ENCODE peak calls at places on chromosomes 3 and 15, in ten cellular contexts. One of them, this sample, is unnamed.

GRCh38 chr3:156388469-156389150 is 166.3 kb downstream of the SSR3 start:
- DNase-seq in stimulated activated CD4-positive, alpha-beta T cell treated with anti-CD3 and anti-CD28 coated beads, Interleukin-2, amount 100 ng/mL, for 4 hours: no peak
- DNase-seq in H9: no peak
- DNase-seq in colonic mucosa: no peak
- DNase-seq in neuronal stem cell: no peak
- DNase-seq in caudate nucleus: no peak
- DNase-seq in lower leg skin: no peak
- DNase-seq in ascending aorta: no peak
- DNase-seq in H54: no peak
- DNase-seq in heart left ventricle: peak
- DNase-seq in this sample: no peak

GRCh38 chr3:118760611-118761606 is 273.7 kb downstream of the IGSF11 start:
- DNase-seq in colonic mucosa: no peak
- DNase-seq in caudate nucleus: no peak
- DNase-seq in ascending aorta: no peak
- DNase-seq in H54: no peak
- DNase-seq in H9: peak
- DNase-seq in lower leg skin: no peak
- DNase-seq in heart left ventricle: no peak
- DNase-seq in neuronal stem cell: no peak
- DNase-seq in stimulated activated CD4-positive, alpha-beta T cell treated with anti-CD3 and anti-CD28 coated beads, Interleukin-2, amount 100 ng/mL, for 4 hours: no peak
- DNase-seq in this sample: no peak

GRCh38 chr3:131535131-131535530 is 32.4 kb upstream of the MRPL3 start:
- DNase-seq in lower leg skin: no peak
- DNase-seq in ascending aorta: no peak
- DNase-seq in H9: no peak
- DNase-seq in H54: no peak
- DNase-seq in colonic mucosa: no peak
- DNase-seq in heart left ventricle: no peak
- DNase-seq in stimulated activated CD4-positive, alpha-beta T cell treated with anti-CD3 and anti-CD28 coated beads, Interleukin-2, amount 100 ng/mL, for 4 hours: no peak
- DNase-seq in caudate nucleus: no peak
- DNase-seq in neuronal stem cell: no peak
- DNase-seq in this sample: no peak

GRCh38 chr3:123385981-123386380 is 62.9 kb downstream of the ADCY5 start:
- DNase-seq in H54: peak
- DNase-seq in caudate nucleus: no peak
- DNase-seq in heart left ventricle: peak
- DNase-seq in ascending aorta: no peak
- DNase-seq in colonic mucosa: no peak
- DNase-seq in neuronal stem cell: no peak
- DNase-seq in lower leg skin: no peak
- DNase-seq in H9: no peak
- DNase-seq in stimulated activated CD4-positive, alpha-beta T cell treated with anti-CD3 and anti-CD28 coated beads, Interleukin-2, amount 100 ng/mL, for 4 hours: no peak
- DNase-seq in this sample: no peak

GRCh38 chr3:100556656-100557310 is 52.6 kb upstream of the ADGRG7 start:
- DNase-seq in stimulated activated CD4-positive, alpha-beta T cell treated with anti-CD3 and anti-CD28 coated beads, Interleukin-2, amount 100 ng/mL, for 4 hours: no peak
- DNase-seq in ascending aorta: no peak
- DNase-seq in caudate nucleus: no peak
- DNase-seq in lower leg skin: no peak
- DNase-seq in neuronal stem cell: no peak
- DNase-seq in colonic mucosa: no peak
- DNase-seq in H54: peak
- DNase-seq in H9: no peak
- DNase-seq in heart left ventricle: no peak
- DNase-seq in this sample: no peak

GRCh38 chr15:91338763-91339162 is 238.7 kb downstream of the SV2B start:
- DNase-seq in H54: no peak
- DNase-seq in lower leg skin: no peak
- DNase-seq in ascending aorta: no peak
- DNase-seq in heart left ventricle: no peak
- DNase-seq in H9: peak
- DNase-seq in stimulated activated CD4-positive, alpha-beta T cell treated with anti-CD3 and anti-CD28 coated beads, Interleukin-2, amount 100 ng/mL, for 4 hours: no peak
- DNase-seq in neuronal stem cell: peak
- DNase-seq in colonic mucosa: no peak
- DNase-seq in caudate nucleus: no peak
- DNase-seq in this sample: no peak

GRCh38 chr3:162224736-162225135 is 728.1 kb downstream of the OTOL1 start:
- DNase-seq in stimulated activated CD4-positive, alpha-beta T cell treated with anti-CD3 and anti-CD28 coated beads, Interleukin-2, amount 100 ng/mL, for 4 hours: no peak
- DNase-seq in ascending aorta: no peak
- DNase-seq in lower leg skin: no peak
- DNase-seq in caudate nucleus: no peak
- DNase-seq in H54: peak
- DNase-seq in neuronal stem cell: no peak
- DNase-seq in H9: no peak
- DNase-seq in colonic mucosa: no peak
- DNase-seq in heart left ventricle: no peak
- DNase-seq in this sample: no peak

GRCh38 chr3:77814845-77815244 is 774.9 kb downstream of the ROBO2 start:
- DNase-seq in colonic mucosa: no peak
- DNase-seq in H9: no peak
- DNase-seq in H54: no peak
- DNase-seq in caudate nucleus: no peak
- DNase-seq in lower leg skin: no peak
- DNase-seq in stimulated activated CD4-positive, alpha-beta T cell treated with anti-CD3 and anti-CD28 coated beads, Interleukin-2, amount 100 ng/mL, for 4 hours: no peak
- DNase-seq in heart left ventricle: no peak
- DNase-seq in ascending aorta: no peak
- DNase-seq in neuronal stem cell: no peak
- DNase-seq in this sample: no peak

GRCh38 chr3:182637350-182638197 is 155.7 kb upstream of the ATP11B start:
- DNase-seq in H9: no peak
- DNase-seq in ascending aorta: no peak
- DNase-seq in colonic mucosa: peak
- DNase-seq in neuronal stem cell: no peak
- DNase-seq in H54: no peak
- DNase-seq in heart left ventricle: no peak
- DNase-seq in stimulated activated CD4-positive, alpha-beta T cell treated with anti-CD3 and anti-CD28 coated beads, Interleukin-2, amount 100 ng/mL, for 4 hours: no peak
- DNase-seq in caudate nucleus: no peak
- DNase-seq in lower leg skin: no peak
- DNase-seq in this sample: no peak

GRCh38 chr3:131444180-131444579 is 58.6 kb downstream of the MRPL3 start:
- DNase-seq in neuronal stem cell: no peak
- DNase-seq in stimulated activated CD4-positive, alpha-beta T cell treated with anti-CD3 and anti-CD28 coated beads, Interleukin-2, amount 100 ng/mL, for 4 hours: no peak
- DNase-seq in H54: no peak
- DNase-seq in heart left ventricle: no peak
- DNase-seq in colonic mucosa: no peak
- DNase-seq in caudate nucleus: no peak
- DNase-seq in lower leg skin: no peak
- DNase-seq in H9: no peak
- DNase-seq in ascending aorta: no peak
- DNase-seq in this sample: no peak

GRCh38 chr15:80591471-80591870 is 103.6 kb upstream of the ABHD17C start:
- DNase-seq in lower leg skin: peak
- DNase-seq in neuronal stem cell: no peak
- DNase-seq in caudate nucleus: no peak
- DNase-seq in H54: no peak
- DNase-seq in stimulated activated CD4-positive, alpha-beta T cell treated with anti-CD3 and anti-CD28 coated beads, Interleukin-2, amount 100 ng/mL, for 4 hours: no peak
- DNase-seq in heart left ventricle: no peak
- DNase-seq in colonic mucosa: no peak
- DNase-seq in H9: no peak
- DNase-seq in ascending aorta: no peak
- DNase-seq in this sample: no peak

GRCh38 chr15:58269455-58270414 is 131.6 kb downstream of the AQP9 start:
- DNase-seq in neuronal stem cell: peak
- DNase-seq in caudate nucleus: no peak
- DNase-seq in H9: peak
- DNase-seq in stimulated activated CD4-positive, alpha-beta T cell treated with anti-CD3 and anti-CD28 coated beads, Interleukin-2, amount 100 ng/mL, for 4 hours: peak
- DNase-seq in colonic mucosa: peak
- DNase-seq in ascending aorta: no peak
- DNase-seq in heart left ventricle: no peak
- DNase-seq in H54: peak
- DNase-seq in lower leg skin: no peak
- DNase-seq in this sample: peak

GRCh38 chr15:76433798-76434400 is 97.3 kb downstream of the ISL2 start:
- DNase-seq in neuronal stem cell: no peak
- DNase-seq in colonic mucosa: no peak
- DNase-seq in stimulated activated CD4-positive, alpha-beta T cell treated with anti-CD3 and anti-CD28 coated beads, Interleukin-2, amount 100 ng/mL, for 4 hours: no peak
- DNase-seq in caudate nucleus: no peak
- DNase-seq in H54: no peak
- DNase-seq in ascending aorta: no peak
- DNase-seq in heart left ventricle: no peak
- DNase-seq in H9: no peak
- DNase-seq in lower leg skin: no peak
- DNase-seq in this sample: no peak

GRCh38 chr3:147589016-147589415 is 179.9 kb downstream of the ZIC1 start:
- DNase-seq in H9: no peak
- DNase-seq in stimulated activated CD4-positive, alpha-beta T cell treated with anti-CD3 and anti-CD28 coated beads, Interleukin-2, amount 100 ng/mL, for 4 hours: no peak
- DNase-seq in neuronal stem cell: no peak
- DNase-seq in H54: no peak
- DNase-seq in caudate nucleus: no peak
- DNase-seq in ascending aorta: no peak
- DNase-seq in heart left ventricle: no peak
- DNase-seq in lower leg skin: no peak
- DNase-seq in colonic mucosa: no peak
- DNase-seq in this sample: no peak

GRCh38 chr3:100875239-100875638 is 118.0 kb downstream of the ABI3BP start:
- DNase-seq in caudate nucleus: no peak
- DNase-seq in colonic mucosa: peak
- DNase-seq in lower leg skin: no peak
- DNase-seq in H54: no peak
- DNase-seq in neuronal stem cell: no peak
- DNase-seq in ascending aorta: no peak
- DNase-seq in heart left ventricle: peak
- DNase-seq in H9: no peak
- DNase-seq in stimulated activated CD4-positive, alpha-beta T cell treated with anti-CD3 and anti-CD28 coated beads, Interleukin-2, amount 100 ng/mL, for 4 hours: no peak
- DNase-seq in this sample: no peak

GRCh38 chr3:168040624-168041208 is 55.0 kb downstream of the GOLIM4 start:
- DNase-seq in lower leg skin: no peak
- DNase-seq in caudate nucleus: no peak
- DNase-seq in stimulated activated CD4-positive, alpha-beta T cell treated with anti-CD3 and anti-CD28 coated beads, Interleukin-2, amount 100 ng/mL, for 4 hours: no peak
- DNase-seq in H54: peak
- DNase-seq in neuronal stem cell: no peak
- DNase-seq in ascending aorta: no peak
- DNase-seq in heart left ventricle: no peak
- DNase-seq in H9: peak
- DNase-seq in colonic mucosa: no peak
- DNase-seq in this sample: no peak

GRCh38 chr3:160374472-160374871 is 24.6 kb downstream of the IFT80 start:
- DNase-seq in neuronal stem cell: no peak
- DNase-seq in stimulated activated CD4-positive, alpha-beta T cell treated with anti-CD3 and anti-CD28 coated beads, Interleukin-2, amount 100 ng/mL, for 4 hours: no peak
- DNase-seq in H54: no peak
- DNase-seq in H9: no peak
- DNase-seq in heart left ventricle: no peak
- DNase-seq in lower leg skin: no peak
- DNase-seq in ascending aorta: no peak
- DNase-seq in caudate nucleus: no peak
- DNase-seq in colonic mucosa: no peak
- DNase-seq in this sample: no peak

GRCh38 chr3:177995006-177995732 is 541.1 kb upstream of the KCNMB2 start:
- DNase-seq in H9: no peak
- DNase-seq in ascending aorta: no peak
- DNase-seq in lower leg skin: no peak
- DNase-seq in colonic mucosa: no peak
- DNase-seq in stimulated activated CD4-positive, alpha-beta T cell treated with anti-CD3 and anti-CD28 coated beads, Interleukin-2, amount 100 ng/mL, for 4 hours: no peak
- DNase-seq in neuronal stem cell: no peak
- DNase-seq in H54: no peak
- DNase-seq in heart left ventricle: no peak
- DNase-seq in caudate nucleus: no peak
- DNase-seq in this sample: no peak

GRCh38 chr3:23864954-23865353 is 51.8 kb downstream of the NKIRAS1 start:
- DNase-seq in stimulated activated CD4-positive, alpha-beta T cell treated with anti-CD3 and anti-CD28 coated beads, Interleukin-2, amount 100 ng/mL, for 4 hours: no peak
- DNase-seq in caudate nucleus: no peak
- DNase-seq in colonic mucosa: no peak
- DNase-seq in H54: no peak
- DNase-seq in ascending aorta: no peak
- DNase-seq in H9: no peak
- DNase-seq in neuronal stem cell: no peak
- DNase-seq in lower leg skin: no peak
- DNase-seq in heart left ventricle: no peak
- DNase-seq in this sample: no peak

GRCh38 chr3:102163039-102163817 is 271.6 kb upstream of the ZPLD1 start:
- DNase-seq in neuronal stem cell: no peak
- DNase-seq in lower leg skin: no peak
- DNase-seq in caudate nucleus: no peak
- DNase-seq in colonic mucosa: no peak
- DNase-seq in H9: no peak
- DNase-seq in ascending aorta: no peak
- DNase-seq in heart left ventricle: peak
- DNase-seq in stimulated activated CD4-positive, alpha-beta T cell treated with anti-CD3 and anti-CD28 coated beads, Interleukin-2, amount 100 ng/mL, for 4 hours: no peak
- DNase-seq in H54: no peak
- DNase-seq in this sample: no peak

GRCh38 chr15:40988157-40988556 is 34.9 kb downstream of the CHAC1 start:
- DNase-seq in lower leg skin: no peak
- DNase-seq in heart left ventricle: no peak
- DNase-seq in H54: no peak
- DNase-seq in colonic mucosa: no peak
- DNase-seq in ascending aorta: no peak
- DNase-seq in stimulated activated CD4-positive, alpha-beta T cell treated with anti-CD3 and anti-CD28 coated beads, Interleukin-2, amount 100 ng/mL, for 4 hours: no peak
- DNase-seq in caudate nucleus: no peak
- DNase-seq in H9: no peak
- DNase-seq in neuronal stem cell: no peak
- DNase-seq in this sample: no peak

GRCh38 chr3:18295171-18295920 is 129.8 kb downstream of the SATB1 start:
- DNase-seq in H9: peak
- DNase-seq in colonic mucosa: peak
- DNase-seq in lower leg skin: peak
- DNase-seq in caudate nucleus: no peak
- DNase-seq in H54: peak
- DNase-seq in stimulated activated CD4-positive, alpha-beta T cell treated with anti-CD3 and anti-CD28 coated beads, Interleukin-2, amount 100 ng/mL, for 4 hours: no peak
- DNase-seq in ascending aorta: no peak
- DNase-seq in heart left ventricle: peak
- DNase-seq in neuronal stem cell: peak
- DNase-seq in this sample: no peak

GRCh38 chr3:11548721-11549131 is 95.0 kb downstream of the VGLL4 start:
- DNase-seq in colonic mucosa: no peak
- DNase-seq in lower leg skin: no peak
- DNase-seq in caudate nucleus: no peak
- DNase-seq in H9: no peak
- DNase-seq in heart left ventricle: peak
- DNase-seq in neuronal stem cell: no peak
- DNase-seq in H54: peak
- DNase-seq in ascending aorta: no peak
- DNase-seq in stimulated activated CD4-positive, alpha-beta T cell treated with anti-CD3 and anti-CD28 coated beads, Interleukin-2, amount 100 ng/mL, for 4 hours: no peak
- DNase-seq in this sample: no peak

This sample was measured in cerebellar nuclear complex.